ENCODE peak calls at places on chromosomes 12 and 14, in seven cellular contexts. C is substantia nigra; K is stimulated activated CD4-positive, alpha-beta T cell treated with anti-CD3 and anti-CD28 coated beads, Interleukin-2, amount 100 ng/mL, for 48 hours; A is AG10803; D is mesenteric fat pad; Z is A549; S is islet precursor cell. X is an unnamed sample.

GRCh38 chr12:19031032-19031431 is 98.5 kb upstream of the PLEKHA5 start:
- DNase-seq in C (no peak), K (no peak), A (peak; percentile 92), D (no peak), Z (peak; percentile 47), S (peak; percentile 84), X (no peak)

GRCh38 chr14:67411820-67412421 is at the start of gene PLEK2:
- DNase-seq in C (no peak), K (peak; percentile 30), A (peak; percentile 48), D (no peak), Z (peak; percentile 40), S (no peak), X (no peak)

GRCh38 chr12:32561931-32562341 is 117.2 kb upstream of the DNM1L start:
- DNase-seq in C (no peak), K (no peak), A (no peak), D (no peak), Z (no peak), S (no peak), X (no peak)

GRCh38 chr12:7835116-7835515 is 37.6 kb downstream of the SLC2A14 start:
- DNase-seq in C (no peak), K (no peak), A (no peak), D (peak; percentile 24), Z (no peak), S (no peak), X (no peak)

GRCh38 chr14:93430889-93431670 is at the start of gene UNC79:
- DNase-seq in C (peak; percentile 66), K (no peak), A (no peak), D (no peak), Z (no peak), S (peak; percentile 74), X (peak; percentile 37)

GRCh38 chr14:77584809-77585208 is 31.6 kb downstream of the SPTLC2 start:
- DNase-seq in C (peak; percentile 59), K (no peak), A (no peak), D (no peak), Z (no peak), S (no peak), X (no peak)

GRCh38 chr12:131066207-131066885 is 112.6 kb downstream of the ADGRD1 start:
- DNase-seq in C (no peak), K (no peak), A (no peak), D (peak; percentile 87), Z (no peak), S (peak; percentile 44), X (no peak)

GRCh38 chr12:121825041-121825523 is 21.3 kb downstream of the SETD1B start:
- DNase-seq in C (no peak), K (no peak), A (no peak), D (no peak), Z (no peak), S (no peak), X (no peak)

GRCh38 chr12:65387396-65387795 is 108.9 kb downstream of the MSRB3 start:
- DNase-seq in C (no peak), K (no peak), A (no peak), D (no peak), Z (no peak), S (no peak), X (no peak)

GRCh38 chr14:73491977-73492552 is 1.3 kb downstream of the RIOX1 start:
- DNase-seq in C (no peak), K (no peak), A (no peak), D (no peak), Z (no peak), S (no peak), X (no peak)

GRCh38 chr12:30026621-30027234 is 243.0 kb upstream of the TMTC1 start:
- DNase-seq in C (no peak), K (no peak), A (peak; percentile 64), D (no peak), Z (no peak), S (peak; percentile 81), X (peak; percentile 26)

GRCh38 chr12:24697769-24698168 is 251.1 kb downstream of the BCAT1 start:
- DNase-seq in C (no peak), K (no peak), A (no peak), D (no peak), Z (no peak), S (no peak), X (no peak)

GRCh38 chr12:89370411-89370810 is 18.1 kb upstream of the DUSP6 start:
- DNase-seq in C (no peak), K (no peak), A (no peak), D (no peak), Z (no peak), S (no peak), X (no peak)

GRCh38 chr12:57160741-57161140 is 13.3 kb upstream of the LRP1-AS start:
- DNase-seq in C (no peak), K (no peak), A (no peak), D (no peak), Z (no peak), S (no peak), X (no peak)

GRCh38 chr14:92143962-92144361 is 22.2 kb downstream of the CPSF2 start:
- DNase-seq in C (no peak), K (no peak), A (no peak), D (no peak), Z (no peak), S (no peak), X (no peak)

GRCh38 chr12:110809149-110809548 is 37.6 kb upstream of the CCDC63 start:
- DNase-seq in C (no peak), K (no peak), A (no peak), D (no peak), Z (no peak), S (no peak), X (peak; percentile 27)

GRCh38 chr12:130573235-130573634 is 142.9 kb downstream of the RIMBP2 start:
- DNase-seq in C (no peak), K (no peak), A (no peak), D (no peak), Z (no peak), S (no peak), X (no peak)

GRCh38 chr12:127240249-127240929 is 1026.6 kb upstream of the TMEM132C start:
- DNase-seq in C (no peak), K (no peak), A (no peak), D (no peak), Z (no peak), S (no peak), X (no peak)

GRCh38 chr12:20601668-20602280 is 93.4 kb upstream of the SLCO1C1 start:
- DNase-seq in C (no peak), K (no peak), A (peak; percentile 65), D (no peak), Z (peak; percentile 18), S (no peak), X (no peak)

GRCh38 chr14:93073833-93074769 is 41.6 kb downstream of the ITPK1 start:
- DNase-seq in C (no peak), K (no peak), A (peak; percentile 54), D (no peak), Z (no peak), S (no peak), X (no peak)

GRCh38 chr12:30047499-30048262 is 263.9 kb upstream of the TMTC1 start:
- DNase-seq in C (no peak), K (no peak), A (no peak), D (no peak), Z (no peak), S (no peak), X (no peak)

GRCh38 chr12:75953312-75953906 is 78.2 kb downstream of the PHLDA1 start:
- DNase-seq in C (no peak), K (no peak), A (peak; percentile 97), D (no peak), Z (peak; percentile 72), S (no peak), X (no peak)

GRCh38 chr12:27207626-27208413 is 36.3 kb upstream of the STK38L start:
- DNase-seq in C (no peak), K (peak; percentile 13), A (peak; percentile 41), D (no peak), Z (no peak), S (no peak), X (no peak)

GRCh38 chr12:93802293-93802692 is 125.1 kb downstream of the CRADD start:
- DNase-seq in C (no peak), K (no peak), A (no peak), D (no peak), Z (no peak), S (no peak), X (no peak)

GRCh38 chr12:5267603-5268423 is 164.1 kb upstream of the NTF3 start:
- DNase-seq in C (no peak), K (no peak), A (peak; percentile 47), D (no peak), Z (no peak), S (peak; percentile 53), X (peak; percentile 37)

GRCh38 chr14:105999361-106000028 is 473.1 kb downstream of the TMEM121 start:
- DNase-seq in C (no peak), K (peak; percentile 100), A (peak; percentile 3), D (no peak), Z (no peak), S (no peak), X (peak; percentile 53)

GRCh38 chr12:70842136-70842535 is 78.4 kb downstream of the PTPRR start:
- DNase-seq in C (no peak), K (no peak), A (peak; percentile 30), D (no peak), Z (no peak), S (no peak), X (no peak)

GRCh38 chr14:106665814-106666213 is 1139.4 kb downstream of the TMEM121 start:
- DNase-seq in C (no peak), K (peak; percentile 31), A (no peak), D (no peak), Z (no peak), S (no peak), X (no peak)

GRCh38 chr14:71411766-71412165 is 504.5 kb downstream of the PCNX1 start:
- DNase-seq in C (no peak), K (no peak), A (peak; percentile 39), D (no peak), Z (no peak), S (no peak), X (no peak)

GRCh38 chr12:51115516-51115915 is 32.1 kb upstream of the CSRNP2 start:
- DNase-seq in C (no peak), K (no peak), A (no peak), D (no peak), Z (no peak), S (no peak), X (no peak)

GRCh38 chr12:14678547-14678946 is 17.9 kb downstream of the GUCY2C start:
- DNase-seq in C (no peak), K (no peak), A (no peak), D (no peak), Z (no peak), S (no peak), X (no peak)

GRCh38 chr12:104603545-104603973 is 146.8 kb downstream of the CHST11 start:
- DNase-seq in C (no peak), K (no peak), A (peak; percentile 56), D (no peak), Z (peak; percentile 47), S (no peak), X (no peak)

GRCh38 chr14:94112513-94113060 is 2.1 kb downstream of the IFI27 start:
- DNase-seq in C (no peak), K (no peak), A (no peak), D (peak; percentile 76), Z (no peak), S (peak; percentile 37), X (no peak)

GRCh38 chr14:53186532-53186931 is 33.4 kb upstream of the DDHD1 start:
- DNase-seq in C (no peak), K (no peak), A (no peak), D (no peak), Z (no peak), S (no peak), X (no peak)

GRCh38 chr12:115916910-115917668 is 360.4 kb downstream of the MED13L start:
- DNase-seq in C (peak; percentile 2), K (peak; percentile 77), A (no peak), D (no peak), Z (peak; percentile 60), S (peak; percentile 89), X (peak; percentile 93)

GRCh38 chr12:105983622-105984325 is 155.0 kb downstream of the NUAK1 start:
- DNase-seq in C (no peak), K (no peak), A (peak; percentile 94), D (no peak), Z (no peak), S (no peak), X (no peak)

GRCh38 chr12:56410768-56411167 is 38.5 kb downstream of the TIMELESS start:
- DNase-seq in C (no peak), K (no peak), A (no peak), D (no peak), Z (no peak), S (peak; percentile 52), X (no peak)